ENCODE peak calls at places on chromosome 10, in six cellular contexts. M is GM20000, T is midbrain, U is occipital lobe, J is GM10248, W is NAMALWA. O is an unnamed sample.

GRCh38 chr10:69685802-69686585 is 55.9 kb downstream of the FAM241B start:
- DNase-seq in M (no peak), T (no peak), U (no peak), J (no peak), W (no peak), O (no peak)

GRCh38 chr10:132992433-132993215 is 50.3 kb upstream of the CFAP46 start:
- DNase-seq in M (no peak), T (no peak), U (no peak), J (no peak), W (no peak), O (no peak)

GRCh38 chr10:66180651-66181318 is 745.1 kb upstream of the LRRTM3 start:
- DNase-seq in M (peak), T (peak), U (no peak), J (peak), W (peak), O (peak)

GRCh38 chr10:95474228-95475002 is 86.8 kb downstream of the SORBS1 start:
- DNase-seq in M (no peak), T (no peak), U (no peak), J (no peak), W (no peak), O (no peak)

GRCh38 chr10:103265712-103266329 is 11.1 kb upstream of the INA start:
- DNase-seq in M (peak), T (peak), U (no peak), J (peak), W (peak), O (no peak)

GRCh38 chr10:91159254-91159783 is 61.1 kb upstream of the PCGF5 start:
- DNase-seq in M (no peak), T (no peak), U (no peak), J (no peak), W (no peak), O (no peak)

GRCh38 chr10:3668276-3668960 is 116.6 kb downstream of the KLF6 start:
- DNase-seq in M (no peak), T (no peak), U (peak), J (no peak), W (no peak), O (no peak)

GRCh38 chr10:118692911-118693310 is 61.9 kb downstream of the CACUL1 start:
- DNase-seq in M (no peak), T (peak), U (no peak), J (no peak), W (no peak), O (no peak)

GRCh38 chr10:50622497-50623298 is 1.1 kb downstream of the SGMS1 start:
- DNase-seq in M (peak), T (peak), U (peak), J (peak), W (no peak), O (peak)

GRCh38 chr10:95237376-95238170 is 43.5 kb downstream of the ACSM6 start:
- DNase-seq in M (no peak), T (no peak), U (no peak), J (no peak), W (no peak), O (no peak)

GRCh38 chr10:18545626-18546025 is 105.8 kb downstream of the NSUN6 start:
- DNase-seq in M (peak), T (no peak), U (no peak), J (no peak), W (no peak), O (peak)

GRCh38 chr10:90865400-90865799 is 6.4 kb upstream of the RPP30 start:
- DNase-seq in M (no peak), T (no peak), U (no peak), J (no peak), W (peak), O (no peak)

GRCh38 chr10:5291501-5292195 is 73.1 kb upstream of the UCN3 start:
- DNase-seq in M (no peak), T (no peak), U (no peak), J (no peak), W (no peak), O (no peak)

GRCh38 chr10:94429049-94429707 is 26.8 kb downstream of the TBC1D12 start:
- DNase-seq in M (no peak), T (no peak), U (no peak), J (no peak), W (no peak), O (no peak)

GRCh38 chr10:126705131-126705530 is 34.6 kb upstream of the C10orf90 start:
- DNase-seq in M (no peak), T (no peak), U (no peak), J (no peak), W (no peak), O (no peak)

GRCh38 chr10:78634389-78634815 is 434.4 kb upstream of the ZMIZ1 start:
- DNase-seq in M (peak), T (no peak), U (no peak), J (peak), W (no peak), O (no peak)

GRCh38 chr10:51651063-51651462 is 48.3 kb downstream of the CSTF2T start:
- DNase-seq in M (no peak), T (no peak), U (no peak), J (no peak), W (no peak), O (no peak)

GRCh38 chr10:6247041-6247712 is 44.4 kb downstream of the PFKFB3 start:
- DNase-seq in M (no peak), T (peak), U (peak), J (no peak), W (no peak), O (peak)

GRCh38 chr10:12638103-12638502 is 288.8 kb downstream of the CAMK1D start:
- DNase-seq in M (peak), T (no peak), U (peak), J (no peak), W (peak), O (no peak)

GRCh38 chr10:80487791-80488538 is 33.9 kb downstream of the TSPAN14 start:
- DNase-seq in M (no peak), T (peak), U (no peak), J (no peak), W (no peak), O (peak)

GRCh38 chr10:78959901-78960300 is 108.9 kb upstream of the ZMIZ1 start:
- DNase-seq in M (no peak), T (no peak), U (no peak), J (no peak), W (no peak), O (no peak)

GRCh38 chr10:126508535-126509040 is 120.3 kb upstream of the ADAM12 start:
- DNase-seq in M (no peak), T (no peak), U (no peak), J (no peak), W (no peak), O (no peak)

GRCh38 chr10:119199231-119199992 is 8.0 kb upstream of the GRK5 start:
- DNase-seq in M (peak), T (peak), U (peak), J (peak), W (peak), O (peak)

GRCh38 chr10:97889461-97890265 is 40.0 kb downstream of the GOLGA7B start:
- DNase-seq in M (no peak), T (no peak), U (no peak), J (no peak), W (no peak), O (no peak)

GRCh38 chr10:30637881-30638467 is 8.4 kb upstream of the LYZL2 start:
- DNase-seq in M (no peak), T (no peak), U (no peak), J (no peak), W (no peak), O (peak)

GRCh38 chr10:13592306-13592705 is 5.5 kb downstream of the PRPF18 start:
- DNase-seq in M (no peak), T (no peak), U (no peak), J (no peak), W (no peak), O (no peak)

GRCh38 chr10:78384021-78384420 is 350.4 kb downstream of the RPS24 start:
- DNase-seq in M (no peak), T (no peak), U (no peak), J (no peak), W (no peak), O (no peak)

GRCh38 chr10:112374724-112375541 is 1.0 kb downstream of the ACSL5 start:
- DNase-seq in M (peak), T (no peak), U (no peak), J (peak), W (peak), O (peak)

GRCh38 chr10:116316533-116316932 is 7.7 kb upstream of the CCDC172 start:
- DNase-seq in M (no peak), T (no peak), U (no peak), J (no peak), W (peak), O (no peak)

GRCh38 chr10:12846718-12847117 is 154.8 kb downstream of the CCDC3 start:
- DNase-seq in M (no peak), T (no peak), U (no peak), J (no peak), W (no peak), O (no peak)

GRCh38 chr10:53108317-53108934 is 335.8 kb upstream of the MBL2 start:
- DNase-seq in M (no peak), T (no peak), U (no peak), J (no peak), W (no peak), O (no peak)

GRCh38 chr10:96747734-96748550 is 27.6 kb upstream of the PIK3AP1 start:
- DNase-seq in M (peak), T (no peak), U (no peak), J (peak), W (peak), O (peak)

O was measured in Ammon's horn.